ENCODE peak calls at places on chromosomes 16 and 17, in four cellular contexts. T is activated CD8-positive, alpha-beta T cell treated with anti-CD3 and anti-CD28 coated beads for 36 hours; Y is GM10248; G is HFF-Myc. M is an unnamed sample.
A peak's percentile ranks its signal among the peaks of the same experiment; 100 is the strongest.

GRCh38 chr17:44522883-44523671 is 19.9 kb upstream of the GPATCH8 start:
- DNase-seq in T (peak; percentile 87), Y (peak; percentile 76), G (no peak), M (peak; percentile 57)

GRCh38 chr16:20683812-20684211 is 13.7 kb downstream of the ACSM1 start:
- DNase-seq in T (no peak), Y (no peak), G (no peak), M (no peak)

GRCh38 chr17:75854111-75854748 is 905 bp downstream of the WBP2 start:
- DNase-seq in T (no peak), Y (no peak), G (no peak), M (peak; percentile 69)

GRCh38 chr17:1413281-1413791 is 13.3 kb upstream of the YWHAE start:
- DNase-seq in T (no peak), Y (no peak), G (peak; percentile 48), M (peak; percentile 60)

GRCh38 chr17:82703935-82704865 is 5.7 kb upstream of the RAB40B start:
- DNase-seq in T (no peak), Y (no peak), G (no peak), M (no peak)

GRCh38 chr17:73262676-73263642 is 1.3 kb upstream of the CPSF4L start:
- DNase-seq in T (no peak), Y (no peak), G (no peak), M (no peak)

GRCh38 chr17:81210868-81211267 is 11.9 kb downstream of the CEP131 start:
- DNase-seq in T (no peak), Y (no peak), G (no peak), M (no peak)

GRCh38 chr17:17377568-17377967 is 74.4 kb downstream of the NT5M start:
- DNase-seq in T (no peak), Y (no peak), G (no peak), M (no peak)

GRCh38 chr17:81470944-81471803 is 41.4 kb downstream of the ACTG1 start:
- DNase-seq in T (no peak), Y (no peak), G (no peak), M (peak; percentile 29)

GRCh38 chr16:68752602-68753001 is 15.5 kb downstream of the CDH1 start:
- DNase-seq in T (peak; percentile 88), Y (no peak), G (no peak), M (no peak)

GRCh38 chr17:57264776-57265175 is 8.5 kb downstream of the MSI2 start:
- DNase-seq in T (no peak), Y (no peak), G (no peak), M (no peak)

GRCh38 chr17:67696853-67697505 is 20.8 kb upstream of the NOL11 start:
- DNase-seq in T (no peak), Y (no peak), G (no peak), M (no peak)

GRCh38 chr17:72578817-72579470 is 458.1 kb downstream of the SOX9 start:
- DNase-seq in T (no peak), Y (no peak), G (no peak), M (no peak)

GRCh38 chr17:14672830-14673229 is 371.9 kb downstream of the HS3ST3B1 start:
- DNase-seq in T (no peak), Y (no peak), G (peak; percentile 27), M (peak; percentile 84)

GRCh38 chr17:29569245-29569950 is 897 bp downstream of the TP53I13 start:
- DNase-seq in T (no peak), Y (no peak), G (no peak), M (peak; percentile 36)

GRCh38 chr17:43604549-43604948 is 57.2 kb downstream of the MEOX1 start:
- DNase-seq in T (no peak), Y (no peak), G (no peak), M (no peak)

GRCh38 chr16:53761967-53762726 is 58.2 kb downstream of the FTO start:
- DNase-seq in T (no peak), Y (no peak), G (no peak), M (no peak)

GRCh38 chr17:32831627-32832243 is 45.2 kb downstream of the MYO1D start:
- DNase-seq in T (no peak), Y (no peak), G (no peak), M (no peak)

GRCh38 chr16:86457621-86458456 is 52.5 kb upstream of the FOXF1 start:
- DNase-seq in T (no peak), Y (no peak), G (peak; percentile 88), M (no peak)

GRCh38 chr17:74433421-74434121 is 1.7 kb downstream of the GPRC5C start:
- DNase-seq in T (no peak), Y (no peak), G (no peak), M (no peak)

GRCh38 chr16:81369888-81370504 is 55.2 kb downstream of the GAN start:
- DNase-seq in T (peak; percentile 9), Y (no peak), G (no peak), M (no peak)

GRCh38 chr17:66789961-66790421 is 44.9 kb upstream of the CACNG5 start:
- DNase-seq in T (no peak), Y (no peak), G (no peak), M (no peak)

GRCh38 chr16:60641067-60641466 is 1395.2 kb downstream of the CDH8 start:
- DNase-seq in T (no peak), Y (no peak), G (no peak), M (no peak)

GRCh38 chr17:81939881-81940385 is 2.8 kb upstream of the PYCR1 start:
- DNase-seq in T (no peak), Y (no peak), G (no peak), M (no peak)

GRCh38 chr17:1315891-1316403 is 36.5 kb downstream of the TRARG1 start:
- DNase-seq in T (no peak), Y (no peak), G (no peak), M (no peak)

GRCh38 chr17:73711916-73712315 is 67.7 kb upstream of the SDK2 start:
- DNase-seq in T (no peak), Y (no peak), G (no peak), M (no peak)

GRCh38 chr16:69112285-69113129 is 7.1 kb downstream of the HAS3 start:
- DNase-seq in T (peak; percentile 74), Y (peak; percentile 79), G (no peak), M (no peak)

GRCh38 chr17:77783991-77784820 is 174.3 kb upstream of the TNRC6C start:
- DNase-seq in T (peak; percentile 80), Y (peak; percentile 54), G (no peak), M (no peak)

GRCh38 chr17:16622540-16623277 is 30.9 kb downstream of the ZNF624 start:
- DNase-seq in T (no peak), Y (no peak), G (no peak), M (no peak)

GRCh38 chr16:7055443-7055842 is 277.2 kb upstream of the RBFOX1 start:
- DNase-seq in T (no peak), Y (no peak), G (no peak), M (no peak)

GRCh38 chr16:51881731-51882130 is 665.2 kb downstream of the TOX3 start:
- DNase-seq in T (no peak), Y (no peak), G (no peak), M (no peak)

GRCh38 chr17:18187816-18188761 is 4.5 kb downstream of the ALKBH5 start:
- DNase-seq in T (peak; percentile 35), Y (no peak), G (no peak), M (no peak)

GRCh38 chr17:63258785-63259184 is 187.3 kb downstream of the CYB561 start:
- DNase-seq in T (no peak), Y (no peak), G (no peak), M (no peak)

GRCh38 chr17:51217946-51218345 is 41.9 kb downstream of the MBTD1 start:
- DNase-seq in T (no peak), Y (no peak), G (no peak), M (no peak)

GRCh38 chr17:56936697-56937322 is 23.0 kb upstream of the TRIM25 start:
- DNase-seq in T (no peak), Y (no peak), G (no peak), M (peak; percentile 82)

GRCh38 chr16:75385507-75386152 is 47.7 kb downstream of the CFDP1 start:
- DNase-seq in T (no peak), Y (peak; percentile 50), G (peak; percentile 69), M (peak; percentile 82)

GRCh38 chr17:50883850-50884291 is 17.7 kb upstream of the TOB1 start:
- DNase-seq in T (no peak), Y (peak; percentile 49), G (no peak), M (peak; percentile 33)

GRCh38 chr16:66660422-66661209 is 35.9 kb downstream of the CMTM4 start:
- DNase-seq in T (no peak), Y (no peak), G (peak; percentile 71), M (peak; percentile 86)
- TF ChIP-seq CTCF in T (no peak), Y (no peak), G (peak; percentile 30), M (peak; percentile 38)

GRCh38 chr17:46922804-46923635 is at the start of gene GOSR2:
- DNase-seq in T (peak; percentile 92), Y (peak; percentile 95), G (peak; percentile 76), M (peak; percentile 79)
- TF ChIP-seq CTCF in T (no peak), Y (no peak), G (no peak), M (no peak)

GRCh38 chr17:39937462-39937861 is 9.9 kb downstream of the LRRC3C start:
- DNase-seq in T (no peak), Y (no peak), G (no peak), M (no peak)

GRCh38 chr17:39942076-39942475 is 14.5 kb downstream of the LRRC3C start:
- DNase-seq in T (no peak), Y (no peak), G (no peak), M (no peak)

GRCh38 chr17:39939031-39939430 is 11.5 kb downstream of the LRRC3C start:
- DNase-seq in T (no peak), Y (no peak), G (no peak), M (no peak)

GRCh38 chr17:39938140-39938869 is 10.8 kb downstream of the LRRC3C start:
- DNase-seq in T (no peak), Y (peak; percentile 45), G (no peak), M (no peak)

GRCh38 chr17:39939588-39940419 is 12.3 kb downstream of the LRRC3C start:
- DNase-seq in T (peak; percentile 82), Y (peak; percentile 59), G (peak; percentile 79), M (peak; percentile 75)
- TF ChIP-seq CTCF in T (peak; percentile 10), Y (peak; percentile 25), G (peak; percentile 82), M (peak; percentile 7)

GRCh38 chr16:10743610-10744369 is at the start of gene NUBP1:
- DNase-seq in T (peak; percentile 100), Y (peak; percentile 97), G (peak; percentile 86), M (peak; percentile 92)
- TF ChIP-seq CTCF in T (no peak), Y (no peak), G (no peak), M (no peak)